ENCODE peak calls at places on chromosomes 4 and X, in eight cellular contexts. One of them, this sample, is unnamed.

GRCh38 chr4:151324449-151325319 is 721 bp downstream of the SH3D19 start:
- DNase-seq in SK-N-SH: peak; percentile 64
- DNase-seq in IMR-90: peak; percentile 47
- DNase-seq in heart left ventricle: peak; percentile 53
- DNase-seq in aorta: peak; percentile 56
- DNase-seq in cardiac muscle cell: peak; percentile 68
- DNase-seq in HAP-1: peak; percentile 84
- DNase-seq in CD8-positive, alpha-beta T cell: no peak
- DNase-seq in this sample: peak; percentile 50

GRCh38 chr4:8664976-8665375 is 72.4 kb downstream of the CPZ start:
- DNase-seq in SK-N-SH: no peak
- DNase-seq in IMR-90: no peak
- DNase-seq in heart left ventricle: no peak
- DNase-seq in aorta: no peak
- DNase-seq in cardiac muscle cell: no peak
- DNase-seq in HAP-1: no peak
- DNase-seq in CD8-positive, alpha-beta T cell: no peak
- DNase-seq in this sample: no peak

GRCh38 chr4:66300336-66300934 is 630.1 kb upstream of the EPHA5 start:
- DNase-seq in SK-N-SH: no peak
- DNase-seq in IMR-90: no peak
- DNase-seq in heart left ventricle: no peak
- DNase-seq in aorta: no peak
- DNase-seq in cardiac muscle cell: no peak
- DNase-seq in HAP-1: no peak
- DNase-seq in CD8-positive, alpha-beta T cell: no peak
- DNase-seq in this sample: no peak

GRCh38 chr4:101977096-101977495 is 186.6 kb downstream of the BANK1 start:
- DNase-seq in SK-N-SH: no peak
- DNase-seq in IMR-90: peak; percentile 94
- DNase-seq in heart left ventricle: no peak
- DNase-seq in aorta: peak; percentile 64
- DNase-seq in cardiac muscle cell: no peak
- DNase-seq in HAP-1: no peak
- DNase-seq in CD8-positive, alpha-beta T cell: no peak
- DNase-seq in this sample: no peak

GRCh38 chr4:143355540-143356217 is 19.0 kb downstream of the GAB1 start:
- DNase-seq in SK-N-SH: no peak
- DNase-seq in IMR-90: peak; percentile 48
- DNase-seq in heart left ventricle: no peak
- DNase-seq in aorta: no peak
- DNase-seq in cardiac muscle cell: no peak
- DNase-seq in HAP-1: no peak
- DNase-seq in CD8-positive, alpha-beta T cell: no peak
- DNase-seq in this sample: no peak

GRCh38 chr4:141713771-141714445 is 77.5 kb downstream of the IL15 start:
- DNase-seq in SK-N-SH: no peak
- DNase-seq in IMR-90: peak; percentile 72
- DNase-seq in heart left ventricle: no peak
- DNase-seq in aorta: no peak
- DNase-seq in cardiac muscle cell: no peak
- DNase-seq in HAP-1: no peak
- DNase-seq in CD8-positive, alpha-beta T cell: no peak
- DNase-seq in this sample: no peak

GRCh38 chr4:26199566-26199965 is 121.2 kb upstream of the RBPJ start:
- DNase-seq in SK-N-SH: no peak
- DNase-seq in IMR-90: no peak
- DNase-seq in heart left ventricle: no peak
- DNase-seq in aorta: no peak
- DNase-seq in cardiac muscle cell: no peak
- DNase-seq in HAP-1: no peak
- DNase-seq in CD8-positive, alpha-beta T cell: no peak
- DNase-seq in this sample: no peak

GRCh38 chrX:51182545-51182944 is 150.1 kb upstream of the NUDT10 start:
- DNase-seq in SK-N-SH: peak; percentile 1
- DNase-seq in IMR-90: no peak
- DNase-seq in heart left ventricle: no peak
- DNase-seq in aorta: no peak
- DNase-seq in cardiac muscle cell: peak; percentile 12
- DNase-seq in HAP-1: no peak
- DNase-seq in CD8-positive, alpha-beta T cell: no peak
- DNase-seq in this sample: no peak

GRCh38 chrX:65879977-65880799 is 159.7 kb downstream of the VSIG4 start:
- DNase-seq in SK-N-SH: no peak
- DNase-seq in IMR-90: no peak
- DNase-seq in heart left ventricle: no peak
- DNase-seq in aorta: no peak
- DNase-seq in cardiac muscle cell: no peak
- DNase-seq in HAP-1: no peak
- DNase-seq in CD8-positive, alpha-beta T cell: no peak
- DNase-seq in this sample: no peak

GRCh38 chr4:68344049-68344448 is 5.8 kb downstream of the YTHDC1 start:
- DNase-seq in SK-N-SH: no peak
- DNase-seq in IMR-90: no peak
- DNase-seq in heart left ventricle: no peak
- DNase-seq in aorta: no peak
- DNase-seq in cardiac muscle cell: no peak
- DNase-seq in HAP-1: no peak
- DNase-seq in CD8-positive, alpha-beta T cell: no peak
- DNase-seq in this sample: no peak

GRCh38 chr4:126954537-126955291 is 678.0 kb upstream of the INTU start:
- DNase-seq in SK-N-SH: no peak
- DNase-seq in IMR-90: no peak
- DNase-seq in heart left ventricle: no peak
- DNase-seq in aorta: no peak
- DNase-seq in cardiac muscle cell: no peak
- DNase-seq in HAP-1: peak; percentile 40
- DNase-seq in CD8-positive, alpha-beta T cell: no peak
- DNase-seq in this sample: no peak

GRCh38 chr4:106618920-106619319 is 250.3 kb upstream of the GIMD1 start:
- DNase-seq in SK-N-SH: no peak
- DNase-seq in IMR-90: no peak
- DNase-seq in heart left ventricle: no peak
- DNase-seq in aorta: no peak
- DNase-seq in cardiac muscle cell: no peak
- DNase-seq in HAP-1: no peak
- DNase-seq in CD8-positive, alpha-beta T cell: no peak
- DNase-seq in this sample: no peak

GRCh38 chrX:100994352-100995281 is 25.1 kb downstream of the ARL13A start:
- DNase-seq in SK-N-SH: no peak
- DNase-seq in IMR-90: peak; percentile 68
- DNase-seq in heart left ventricle: no peak
- DNase-seq in aorta: no peak
- DNase-seq in cardiac muscle cell: no peak
- DNase-seq in HAP-1: no peak
- DNase-seq in CD8-positive, alpha-beta T cell: no peak
- DNase-seq in this sample: no peak

GRCh38 chr4:119113033-119113655 is 22.5 kb upstream of the MYOZ2 start:
- DNase-seq in SK-N-SH: no peak
- DNase-seq in IMR-90: peak; percentile 96
- DNase-seq in heart left ventricle: no peak
- DNase-seq in aorta: no peak
- DNase-seq in cardiac muscle cell: no peak
- DNase-seq in HAP-1: no peak
- DNase-seq in CD8-positive, alpha-beta T cell: no peak
- DNase-seq in this sample: no peak

GRCh38 chr4:21628116-21628515 is 320.5 kb downstream of the KCNIP4 start:
- DNase-seq in SK-N-SH: no peak
- DNase-seq in IMR-90: no peak
- DNase-seq in heart left ventricle: no peak
- DNase-seq in aorta: no peak
- DNase-seq in cardiac muscle cell: no peak
- DNase-seq in HAP-1: no peak
- DNase-seq in CD8-positive, alpha-beta T cell: no peak
- DNase-seq in this sample: no peak

GRCh38 chr4:167966161-167966560 is 126.2 kb upstream of the ANXA10 start:
- DNase-seq in SK-N-SH: no peak
- DNase-seq in IMR-90: no peak
- DNase-seq in heart left ventricle: no peak
- DNase-seq in aorta: no peak
- DNase-seq in cardiac muscle cell: no peak
- DNase-seq in HAP-1: peak; percentile 8
- DNase-seq in CD8-positive, alpha-beta T cell: no peak
- DNase-seq in this sample: no peak

GRCh38 chr4:3318561-3319021 is 25.8 kb downstream of the RGS12 start:
- DNase-seq in SK-N-SH: no peak
- DNase-seq in IMR-90: no peak
- DNase-seq in heart left ventricle: no peak
- DNase-seq in aorta: peak; percentile 43
- DNase-seq in cardiac muscle cell: peak; percentile 30
- DNase-seq in HAP-1: no peak
- DNase-seq in CD8-positive, alpha-beta T cell: peak; percentile 7
- DNase-seq in this sample: peak; percentile 5

GRCh38 chrX:93591398-93591797 is 82.0 kb downstream of the NAP1L3 start:
- DNase-seq in SK-N-SH: no peak
- DNase-seq in IMR-90: no peak
- DNase-seq in heart left ventricle: no peak
- DNase-seq in aorta: no peak
- DNase-seq in cardiac muscle cell: no peak
- DNase-seq in HAP-1: no peak
- DNase-seq in CD8-positive, alpha-beta T cell: no peak
- DNase-seq in this sample: no peak

GRCh38 chr4:95838192-95838591 is 1.7 kb upstream of the PDHA2 start:
- DNase-seq in SK-N-SH: no peak
- DNase-seq in IMR-90: no peak
- DNase-seq in heart left ventricle: no peak
- DNase-seq in aorta: no peak
- DNase-seq in cardiac muscle cell: no peak
- DNase-seq in HAP-1: no peak
- DNase-seq in CD8-positive, alpha-beta T cell: no peak
- DNase-seq in this sample: peak; percentile 46

DNA sequence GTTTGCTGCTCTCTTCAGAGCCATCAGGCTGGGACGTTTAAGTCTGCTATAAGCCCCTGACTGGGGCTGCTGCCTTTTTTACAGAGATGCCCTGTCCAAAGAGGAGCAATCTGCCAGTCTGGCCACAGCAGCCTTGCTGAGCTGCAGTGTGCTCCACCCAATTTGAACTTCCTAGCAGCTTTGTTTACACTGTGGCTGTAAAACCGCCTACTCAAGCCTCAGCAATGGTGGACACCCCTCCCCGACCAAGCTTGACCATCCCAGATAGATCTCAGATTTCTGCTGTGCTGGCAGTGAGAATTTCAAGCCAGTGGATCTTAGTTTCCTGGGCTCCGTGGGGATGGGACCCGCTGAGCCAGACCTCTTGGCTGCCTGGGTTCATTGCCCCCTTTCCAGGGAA is 40.7 kb downstream of the SPATA18 start:
- DNase-seq in SK-N-SH: no peak
- DNase-seq in IMR-90: peak; percentile 62
- DNase-seq in heart left ventricle: no peak
- DNase-seq in aorta: no peak
- DNase-seq in cardiac muscle cell: no peak
- DNase-seq in HAP-1: no peak
- DNase-seq in CD8-positive, alpha-beta T cell: no peak
- DNase-seq in this sample: no peak
- H3K4me1 ChIP-seq in SK-N-SH: no peaks in the 10 kb centered on the region
- H3K4me1 ChIP-seq in IMR-90: no peaks in the 10 kb centered on the region
- H3K4me1 ChIP-seq in heart left ventricle: no peaks in the 10 kb centered on the region
- H3K4me1 ChIP-seq in aorta: peaks cover 2% of the 10 kb centered on the region
- H3K4me1 ChIP-seq in cardiac muscle cell: peaks cover 14% of the 10 kb centered on the region
- H3K4me1 ChIP-seq in HAP-1: no peaks in the 10 kb centered on the region
- H3K4me1 ChIP-seq in CD8-positive, alpha-beta T cell: no peaks in the 10 kb centered on the region
- H3K4me1 ChIP-seq in this sample: no peaks in the 10 kb centered on the region

DNA sequence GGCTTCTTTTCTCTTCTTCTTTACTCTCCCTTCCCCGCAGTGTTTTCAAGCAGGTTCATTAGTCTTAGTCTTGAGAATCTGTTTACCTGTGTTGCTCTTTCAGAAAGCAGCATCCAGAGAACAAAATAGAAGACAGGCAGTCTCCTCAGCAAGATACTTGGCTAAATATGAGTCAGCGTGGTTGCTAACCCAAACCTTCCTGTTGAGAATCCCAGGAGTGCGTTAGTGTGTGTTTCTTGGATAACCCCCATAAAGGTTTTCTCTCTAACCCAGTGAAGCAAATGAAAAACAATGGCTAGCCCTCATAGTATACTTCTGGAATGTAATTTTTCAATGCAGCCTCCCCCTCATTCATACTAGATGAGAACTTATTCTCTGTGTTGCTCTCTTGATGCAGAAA is 41.1 kb downstream of the BMPR1B start:
- DNase-seq in SK-N-SH: no peak
- DNase-seq in IMR-90: peak; percentile 55
- DNase-seq in heart left ventricle: no peak
- DNase-seq in aorta: no peak
- DNase-seq in cardiac muscle cell: no peak
- DNase-seq in HAP-1: no peak
- DNase-seq in CD8-positive, alpha-beta T cell: no peak
- DNase-seq in this sample: no peak
- H3K4me3 ChIP-seq in SK-N-SH: no peak overlapping the region
- H3K4me3 ChIP-seq in IMR-90: no peak overlapping the region
- H3K4me3 ChIP-seq in heart left ventricle: no peak overlapping the region
- H3K4me3 ChIP-seq in aorta: no peak overlapping the region
- H3K4me3 ChIP-seq in cardiac muscle cell: no peak overlapping the region
- H3K4me3 ChIP-seq in HAP-1: no peak overlapping the region
- H3K4me3 ChIP-seq in CD8-positive, alpha-beta T cell: no peak overlapping the region
- H3K4me3 ChIP-seq in this sample: no peak overlapping the region

DNA sequence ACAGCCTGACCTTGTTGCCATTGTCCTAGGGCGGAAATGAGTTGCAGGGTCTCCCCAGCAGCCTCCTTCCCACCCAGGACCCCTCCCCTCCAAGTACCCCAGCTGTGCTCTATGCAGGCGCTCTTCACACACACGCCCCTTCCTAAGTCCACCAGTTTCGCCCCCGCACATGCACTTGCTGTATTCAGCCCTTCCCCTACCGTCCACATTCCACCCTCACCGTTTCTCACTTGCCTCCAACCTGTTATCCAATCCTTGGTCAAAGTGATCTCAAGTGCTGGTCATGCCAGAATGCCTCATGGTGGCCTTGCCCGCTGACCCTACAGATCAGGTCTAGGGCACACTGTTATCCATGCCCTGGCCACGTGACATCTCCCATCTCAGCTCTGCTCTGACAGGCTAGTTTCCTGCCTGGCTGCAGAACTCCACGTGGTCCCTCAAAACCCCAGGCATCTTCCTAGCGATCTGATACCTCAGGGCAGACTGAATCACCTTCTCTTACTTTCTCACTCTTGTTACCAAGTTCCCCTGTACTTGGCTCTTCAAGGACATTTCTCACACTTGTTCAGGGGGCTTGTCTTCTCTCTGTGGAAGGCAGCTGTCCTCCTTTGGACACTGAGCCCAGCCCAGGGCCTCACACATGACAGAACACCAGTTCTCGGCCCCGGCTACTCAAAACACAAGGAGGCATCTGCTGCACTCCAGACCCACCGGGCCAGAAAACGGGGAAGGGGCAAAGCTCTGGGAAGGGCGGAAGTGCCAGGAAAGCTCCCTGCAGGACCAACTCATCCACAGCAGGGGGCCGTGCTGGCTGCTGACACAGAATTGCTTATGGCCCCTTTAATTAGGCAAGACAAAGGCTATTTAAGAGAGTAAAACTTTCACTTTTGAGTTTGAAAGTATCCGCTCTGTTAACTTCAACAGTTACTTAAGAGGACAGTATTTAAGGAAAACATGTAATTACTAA is 39.9 kb downstream of the NSG1 start:
- DNase-seq in SK-N-SH: no peak
- DNase-seq in IMR-90: no peak
- DNase-seq in heart left ventricle: peak; percentile 7
- DNase-seq in aorta: no peak
- DNase-seq in cardiac muscle cell: no peak
- DNase-seq in HAP-1: no peak
- DNase-seq in CD8-positive, alpha-beta T cell: no peak
- DNase-seq in this sample: no peak
- H3K4me1 ChIP-seq in SK-N-SH: no peaks in the 10 kb centered on the region
- H3K4me1 ChIP-seq in IMR-90: peaks cover 4% of the 10 kb centered on the region
- H3K4me1 ChIP-seq in heart left ventricle: no peaks in the 10 kb centered on the region
- H3K4me1 ChIP-seq in aorta: no peaks in the 10 kb centered on the region
- H3K4me1 ChIP-seq in cardiac muscle cell: no peaks in the 10 kb centered on the region
- H3K4me1 ChIP-seq in HAP-1: peaks cover 42% of the 10 kb centered on the region
- H3K4me1 ChIP-seq in CD8-positive, alpha-beta T cell: peaks cover 6% of the 10 kb centered on the region
- H3K4me1 ChIP-seq in this sample: peaks cover 4% of the 10 kb centered on the region

GRCh38 chr4:7104366-7105031 is 36.6 kb upstream of the GRPEL1 start:
- DNase-seq in SK-N-SH: peak; percentile 15
- DNase-seq in IMR-90: no peak
- DNase-seq in heart left ventricle: no peak
- DNase-seq in aorta: no peak
- DNase-seq in cardiac muscle cell: no peak
- DNase-seq in HAP-1: no peak
- DNase-seq in CD8-positive, alpha-beta T cell: no peak
- DNase-seq in this sample: no peak
- H3K4me3 ChIP-seq in SK-N-SH: no peak overlapping the region
- H3K4me3 ChIP-seq in IMR-90: no peak overlapping the region
- H3K4me3 ChIP-seq in heart left ventricle: no peak overlapping the region
- H3K4me3 ChIP-seq in aorta: no peak overlapping the region
- H3K4me3 ChIP-seq in cardiac muscle cell: no peak overlapping the region
- H3K4me3 ChIP-seq in HAP-1: no peak overlapping the region
- H3K4me3 ChIP-seq in CD8-positive, alpha-beta T cell: no peak overlapping the region
- H3K4me3 ChIP-seq in this sample: no peak overlapping the region

This sample was measured in right cardiac atrium.